ENCODE peak calls at places on chromosomes 2 and 18, in four cellular contexts. One of them, this sample, is unnamed.

GRCh38 chr2:62424899-62425298 is 81.1 kb downstream of the TMEM17 start:
- DNase-seq in astrocyte: no peak
- DNase-seq in Karpas-422: no peak
- DNase-seq in tibial artery: no peak
- DNase-seq in this sample: no peak

GRCh38 chr2:64439194-64439593 is 14.8 kb upstream of the LGALSL start:
- DNase-seq in astrocyte: no peak
- DNase-seq in Karpas-422: no peak
- DNase-seq in tibial artery: no peak
- DNase-seq in this sample: no peak

GRCh38 chr2:142142595-142142994 is 11.8 kb upstream of the LRP1B start:
- DNase-seq in astrocyte: no peak
- DNase-seq in Karpas-422: no peak
- DNase-seq in tibial artery: no peak
- DNase-seq in this sample: no peak

GRCh38 chr2:49931243-49931642 is 776.9 kb upstream of the FSHR start:
- DNase-seq in astrocyte: no peak
- DNase-seq in Karpas-422: no peak
- DNase-seq in tibial artery: no peak
- DNase-seq in this sample: no peak

GRCh38 chr2:6512584-6512983 is 353.1 kb downstream of the CMPK2 start:
- DNase-seq in astrocyte: no peak
- DNase-seq in Karpas-422: no peak
- DNase-seq in tibial artery: no peak
- DNase-seq in this sample: no peak

GRCh38 chr2:128446049-128446811 is 127.6 kb upstream of the HS6ST1 start:
- DNase-seq in astrocyte: no peak
- DNase-seq in Karpas-422: no peak
- DNase-seq in tibial artery: peak; percentile 17
- DNase-seq in this sample: no peak

GRCh38 chr2:58620127-58620526 is 379.0 kb upstream of the FANCL start:
- DNase-seq in astrocyte: peak; percentile 46
- DNase-seq in Karpas-422: no peak
- DNase-seq in tibial artery: no peak
- DNase-seq in this sample: no peak

GRCh38 chr2:9982248-9982647 is 30.8 kb downstream of the GRHL1 start:
- DNase-seq in astrocyte: peak; percentile 96
- DNase-seq in Karpas-422: no peak
- DNase-seq in tibial artery: no peak
- DNase-seq in this sample: no peak

GRCh38 chr18:57737661-57738060 is 65.5 kb downstream of the ATP8B1 start:
- DNase-seq in astrocyte: peak; percentile 98
- DNase-seq in Karpas-422: no peak
- DNase-seq in tibial artery: peak; percentile 90
- DNase-seq in this sample: no peak

GRCh38 chr2:2701176-2701781 is 370.2 kb upstream of the MYT1L start:
- DNase-seq in astrocyte: no peak
- DNase-seq in Karpas-422: no peak
- DNase-seq in tibial artery: no peak
- DNase-seq in this sample: no peak

GRCh38 chr2:2702385-2702784 is 371.3 kb upstream of the MYT1L start:
- DNase-seq in astrocyte: no peak
- DNase-seq in Karpas-422: no peak
- DNase-seq in tibial artery: no peak
- DNase-seq in this sample: no peak

GRCh38 chr2:2703792-2704191 is 372.7 kb upstream of the MYT1L start:
- DNase-seq in astrocyte: no peak
- DNase-seq in Karpas-422: no peak
- DNase-seq in tibial artery: no peak
- DNase-seq in this sample: no peak

GRCh38 chr2:2703127-2703526 is 372.1 kb upstream of the MYT1L start:
- DNase-seq in astrocyte: no peak
- DNase-seq in Karpas-422: peak; percentile 58
- DNase-seq in tibial artery: no peak
- DNase-seq in this sample: no peak

DNA sequence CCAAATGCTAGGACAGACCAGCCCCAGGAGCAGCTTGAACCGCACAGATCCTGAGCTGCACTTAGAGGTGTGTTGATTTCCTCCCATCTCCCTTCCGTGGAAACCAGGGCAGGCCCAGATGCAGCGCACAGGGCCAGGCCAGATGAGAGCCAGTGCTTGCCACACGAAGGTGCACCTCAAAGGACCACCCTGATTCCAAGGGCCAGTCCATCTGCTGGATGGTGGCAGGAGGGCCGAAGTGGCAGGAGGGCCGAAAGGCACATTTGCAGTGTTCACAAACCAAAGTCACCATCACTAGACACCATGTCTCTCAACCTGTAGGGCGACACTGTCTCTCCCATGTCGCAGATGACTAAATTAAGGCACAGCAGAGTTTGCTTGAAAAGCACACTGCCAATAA is 370.7 kb upstream of the MYT1L start:
- DNase-seq in astrocyte: no peak
- DNase-seq in Karpas-422: no peak
- DNase-seq in tibial artery: no peak
- DNase-seq in this sample: no peak
- H3K9me3 ChIP-seq in astrocyte: no peaks in the 10 kb centered on the region
- H3K9me3 ChIP-seq in Karpas-422: no peaks in the 10 kb centered on the region
- H3K9me3 ChIP-seq in tibial artery: no peaks in the 10 kb centered on the region
- H3K9me3 ChIP-seq in this sample: no peaks in the 10 kb centered on the region

GRCh38 chr18:44039216-44039615 is 641.5 kb upstream of the SETBP1 start:
- DNase-seq in astrocyte: no peak
- DNase-seq in Karpas-422: no peak
- DNase-seq in tibial artery: no peak
- DNase-seq in this sample: no peak
- H3K9me3 ChIP-seq in astrocyte: no peaks in the 10 kb centered on the region
- H3K9me3 ChIP-seq in Karpas-422: no peaks in the 10 kb centered on the region
- H3K9me3 ChIP-seq in tibial artery: no peaks in the 10 kb centered on the region
- H3K9me3 ChIP-seq in this sample: no peaks in the 10 kb centered on the region

GRCh38 chr2:239870276-239870675 is 154.9 kb downstream of the NDUFA10 start:
- DNase-seq in astrocyte: no peak
- DNase-seq in Karpas-422: no peak
- DNase-seq in tibial artery: peak; percentile 29
- DNase-seq in this sample: no peak
- H3K9me3 ChIP-seq in astrocyte: peaks cover 30% of the 10 kb centered on the region
- H3K9me3 ChIP-seq in Karpas-422: peaks cover 29% of the 10 kb centered on the region
- H3K9me3 ChIP-seq in tibial artery: no peaks in the 10 kb centered on the region
- H3K9me3 ChIP-seq in this sample: no peaks in the 10 kb centered on the region

DNA sequence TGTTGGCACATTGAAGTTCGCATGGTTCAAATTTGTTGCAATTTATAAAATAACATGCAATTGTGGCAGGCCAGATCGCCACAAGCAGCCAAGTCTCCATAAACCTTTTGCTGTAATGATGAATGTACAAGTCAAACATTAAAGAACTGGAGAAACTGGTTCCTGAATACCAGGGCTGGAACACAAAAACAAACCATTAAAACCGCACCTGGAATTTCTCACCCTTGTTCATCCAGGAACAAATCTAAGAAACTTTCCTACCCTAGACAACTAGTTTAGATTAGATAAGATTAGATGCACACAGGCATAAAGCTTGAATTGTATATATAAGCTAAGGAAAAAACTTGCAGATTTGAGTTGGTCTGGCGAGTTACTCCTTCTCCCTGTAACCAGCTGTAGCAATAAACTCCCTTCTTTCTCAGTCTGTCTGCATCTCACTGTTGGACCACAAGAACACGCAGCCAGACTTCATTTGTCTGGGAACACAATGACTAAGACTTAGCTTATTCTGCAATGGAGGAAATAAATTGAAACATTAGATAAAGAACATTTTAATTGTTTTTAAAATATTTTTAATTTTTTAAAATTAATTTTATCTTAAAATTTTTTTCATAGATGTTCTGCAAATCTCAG is 1835.5 kb upstream of the LRRTM1 start:
- DNase-seq in astrocyte: no peak
- DNase-seq in Karpas-422: no peak
- DNase-seq in tibial artery: no peak
- DNase-seq in this sample: no peak
- H3K9me3 ChIP-seq in astrocyte: no peaks in the 10 kb centered on the region
- H3K9me3 ChIP-seq in Karpas-422: peaks cover 58% of the 10 kb centered on the region
- H3K9me3 ChIP-seq in tibial artery: no peaks in the 10 kb centered on the region
- H3K9me3 ChIP-seq in this sample: no peaks in the 10 kb centered on the region

DNA sequence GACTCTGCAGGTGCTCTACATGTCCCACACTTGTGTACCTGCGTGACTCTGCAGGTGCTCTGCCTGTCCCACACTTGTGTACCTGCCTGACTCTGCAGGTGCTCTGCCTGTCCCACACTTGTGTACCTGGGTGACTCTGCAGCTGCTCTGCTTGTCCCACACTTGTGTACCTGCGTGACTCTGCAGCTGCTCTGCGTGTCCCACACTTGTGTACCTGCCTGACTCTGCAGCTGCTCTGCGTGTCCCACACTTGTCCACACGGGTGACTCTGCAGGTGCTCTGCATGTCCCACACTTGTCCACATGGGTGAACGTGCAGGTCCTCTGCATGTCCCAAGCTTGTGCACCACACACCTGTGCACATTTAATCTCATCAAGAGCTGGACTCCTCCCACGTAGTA is 576.7 kb upstream of the SALL3 start:
- DNase-seq in astrocyte: no peak
- DNase-seq in Karpas-422: no peak
- DNase-seq in tibial artery: no peak
- DNase-seq in this sample: no peak
- H3K9me3 ChIP-seq in astrocyte: peaks cover 20% of the 10 kb centered on the region
- H3K9me3 ChIP-seq in Karpas-422: no peaks in the 10 kb centered on the region
- H3K9me3 ChIP-seq in tibial artery: no peaks in the 10 kb centered on the region
- H3K9me3 ChIP-seq in this sample: no peaks in the 10 kb centered on the region

This sample was measured in MM.1S.